ENCODE peak calls at places on chromosomes 13 and 19, in six cellular contexts. W is EH; D is kidney tubule cell; Q is RWPE1; I is stimulated activated CD4-positive, alpha-beta T cell treated with anti-CD3 and anti-CD28 coated beads, TNF-alpha, amount 100 ng/mL, for 4 hours; O is NCI-H2107. R is an unnamed sample.

GRCh38 chr19:10643166-10643967 is 10.8 kb upstream of the ILF3 start:
- DNase-seq in W (no peak), D (no peak), Q (no peak), I (no peak), O (no peak), R (no peak)

GRCh38 chr13:59770451-59770850 is 393.3 kb downstream of the DIAPH3 start:
- DNase-seq in W (no peak), D (no peak), Q (no peak), I (no peak), O (no peak), R (no peak)

GRCh38 chr19:28313633-28314032 is 899.3 kb downstream of the UQCRFS1 start:
- DNase-seq in W (peak; percentile 39), D (peak; percentile 92), Q (peak; percentile 23), I (no peak), O (no peak), R (no peak)

GRCh38 chr13:20416223-20416622 is 109.4 kb downstream of the CRYL1 start:
- DNase-seq in W (no peak), D (no peak), Q (no peak), I (no peak), O (no peak), R (no peak)

GRCh38 chr19:6116749-6117430 is 6.6 kb upstream of the RFX2 start:
- DNase-seq in W (no peak), D (no peak), Q (no peak), I (no peak), O (no peak), R (no peak)

GRCh38 chr13:27425918-27426630 is 1.7 kb downstream of the GTF3A start:
- DNase-seq in W (peak; percentile 84), D (peak; percentile 92), Q (peak; percentile 82), I (peak; percentile 53), O (peak; percentile 34), R (peak; percentile 35)

GRCh38 chr19:13574933-13575332 is 68.7 kb upstream of the CACNA1A start:
- DNase-seq in W (no peak), D (no peak), Q (peak; percentile 31), I (no peak), O (no peak), R (no peak)

GRCh38 chr19:10510301-10510802 is 6.9 kb downstream of the S1PR5 start:
- DNase-seq in W (peak; percentile 18), D (peak; percentile 45), Q (peak; percentile 45), I (peak; percentile 37), O (no peak), R (peak; percentile 29)

GRCh38 chr13:99432637-99433542 is 68.4 kb upstream of the TM9SF2 start:
- DNase-seq in W (peak; percentile 89), D (peak; percentile 90), Q (peak; percentile 37), I (peak; percentile 68), O (no peak), R (peak; percentile 62)

GRCh38 chr19:55654833-55655647 is at the start of gene U2AF2:
- DNase-seq in W (peak; percentile 91), D (peak; percentile 94), Q (peak; percentile 95), I (peak; percentile 96), O (peak; percentile 91), R (peak; percentile 93)

GRCh38 chr13:21175656-21176194 is 627 bp downstream of the SKA3 start:
- DNase-seq in W (no peak), D (no peak), Q (no peak), I (no peak), O (no peak), R (no peak)

GRCh38 chr19:48629599-48630288 is 7.4 kb downstream of the DBP start:
- DNase-seq in W (no peak), D (no peak), Q (no peak), I (no peak), O (no peak), R (no peak)